ENCODE peak calls at places on chromosomes 7 and 10, in seven cellular contexts. U is aorta, R is suprapubic skin, T is tibial artery, V is tibial nerve, H is GM23338, O is A549. E is an unnamed sample.

GRCh38 chr7:30468041-30468440 is 10.5 kb downstream of the NOD1 start:
- DNase-seq in O (no peak), U (no peak), H (no peak), R (no peak), T (no peak), V (no peak), E (no peak)

GRCh38 chr10:44261710-44262455 is 123.0 kb downstream of the CXCL12 start:
- DNase-seq in H (no peak), R (no peak), U (peak; percentile 59), T (peak; percentile 77), V (no peak), O (no peak), E (no peak)

GRCh38 chr7:100929811-100930174 is 19.5 kb upstream of the MUC3A start:
- DNase-seq in V (no peak), R (no peak), H (no peak), O (no peak), U (no peak), T (no peak), E (no peak)

GRCh38 chr7:107998150-107998549 is 4.8 kb downstream of the LAMB1 start:
- DNase-seq in T (no peak), H (no peak), V (no peak), O (no peak), U (no peak), R (no peak), E (no peak)

GRCh38 chr10:24848169-24848688 is 104.2 kb downstream of the PRTFDC1 start:
- DNase-seq in O (no peak), H (no peak), T (no peak), R (no peak), U (no peak), V (no peak), E (no peak)

GRCh38 chr7:132575987-132576722 is at the start of gene PLXNA4:
- DNase-seq in T (no peak), O (no peak), R (no peak), H (peak; percentile 60), U (peak; percentile 52), V (no peak), E (no peak)

GRCh38 chr10:100518761-100519241 is 860 bp downstream of the SEC31B start:
- DNase-seq in V (peak; percentile 92), T (peak; percentile 71), R (no peak), H (peak; percentile 87), O (peak; percentile 57), U (peak; percentile 66), E (peak; percentile 47)

GRCh38 chr7:102300643-102301211 is 14.1 kb downstream of the SH2B2 start:
- DNase-seq in H (peak; percentile 94), T (no peak), O (no peak), R (no peak), V (no peak), U (no peak), E (no peak)

GRCh38 chr7:22866965-22867364 is 44.3 kb upstream of the TOMM7 start:
- DNase-seq in U (no peak), R (no peak), T (no peak), V (no peak), H (no peak), O (no peak), E (no peak)

GRCh38 chr10:86489071-86489810 is 32.4 kb downstream of the WAPL start:
- DNase-seq in V (no peak), O (no peak), R (no peak), U (no peak), H (no peak), T (no peak), E (no peak)

GRCh38 chr10:117346574-117346973 is 28.7 kb downstream of the PDZD8 start:
- DNase-seq in V (no peak), T (no peak), U (no peak), O (no peak), R (no peak), H (peak; percentile 96), E (no peak)

GRCh38 chr7:8278183-8278582 is 16.2 kb upstream of the ICA1 start:
- DNase-seq in O (no peak), H (no peak), T (no peak), U (no peak), R (no peak), V (no peak), E (no peak)

GRCh38 chr10:784377-784758 is 94.9 kb upstream of the DIP2C start:
- DNase-seq in U (no peak), R (peak; percentile 55), H (peak; percentile 66), O (no peak), V (no peak), T (no peak), E (no peak)

GRCh38 chr7:11648980-11649379 is 183.0 kb downstream of the THSD7A start:
- DNase-seq in U (no peak), H (no peak), R (no peak), V (no peak), T (no peak), O (no peak), E (no peak)

GRCh38 chr10:111323567-111323966 is 246.7 kb downstream of the ADRA2A start:
- DNase-seq in H (peak; percentile 41), O (peak; percentile 3), R (no peak), V (no peak), U (no peak), T (no peak), E (no peak)

GRCh38 chr7:44461387-44461786 is 29.1 kb downstream of the NUDCD3 start:
- DNase-seq in H (no peak), U (no peak), T (no peak), O (no peak), V (no peak), R (no peak), E (peak; percentile 15)

GRCh38 chr10:103072891-103073290 is 120.2 kb downstream of the NT5C2 start:
- DNase-seq in U (no peak), O (no peak), V (no peak), T (no peak), H (no peak), R (no peak), E (no peak)

GRCh38 chr7:87152897-87153641 is 816 bp downstream of the DMTF1 start:
- DNase-seq in U (peak; percentile 48), O (peak; percentile 7), T (peak; percentile 60), V (peak; percentile 39), R (peak; percentile 65), H (peak; percentile 28), E (peak; percentile 38)

GRCh38 chr7:132437730-132438129 is 138.5 kb downstream of the PLXNA4 start:
- DNase-seq in H (no peak), V (no peak), U (no peak), T (no peak), O (no peak), R (no peak), E (no peak)

GRCh38 chr7:68107968-68108367 is 1111.3 kb downstream of the TYW1 start:
- DNase-seq in V (no peak), H (no peak), U (no peak), O (no peak), R (no peak), T (no peak), E (no peak)

GRCh38 chr7:28228386-28228785 is 47.8 kb upstream of the JAZF1 start:
- DNase-seq in H (no peak), O (no peak), U (no peak), R (no peak), V (no peak), T (no peak), E (no peak)

GRCh38 chr10:78656815-78657621 is 411.7 kb upstream of the ZMIZ1 start:
- DNase-seq in V (no peak), H (peak; percentile 3), O (no peak), R (no peak), U (no peak), T (no peak), E (no peak)

GRCh38 chr7:68321076-68321639 is 1277.1 kb upstream of the AUTS2 start:
- DNase-seq in V (no peak), R (peak; percentile 59), H (no peak), O (peak; percentile 77), T (no peak), U (no peak), E (no peak)

GRCh38 chr7:105098863-105099515 is 85.0 kb downstream of the KMT2E start:
- DNase-seq in R (no peak), V (no peak), O (no peak), U (no peak), H (peak; percentile 7), T (no peak), E (no peak)

GRCh38 chr7:91264924-91265681 is 870 bp downstream of the FZD1 start:
- DNase-seq in T (peak; percentile 82), V (peak; percentile 17), O (peak; percentile 65), U (peak; percentile 74), H (peak; percentile 56), R (peak; percentile 76), E (no peak)
- H3K4me3 ChIP-seq in T (peak overlapping the region; percentile 95), V (peak overlapping the region; percentile 71), O (peak overlapping the region; percentile 91), U (peak overlapping the region; percentile 72), H (peak overlapping the region; percentile 77), R (peak overlapping the region; percentile 90), E (no peak overlapping the region)

DNA sequence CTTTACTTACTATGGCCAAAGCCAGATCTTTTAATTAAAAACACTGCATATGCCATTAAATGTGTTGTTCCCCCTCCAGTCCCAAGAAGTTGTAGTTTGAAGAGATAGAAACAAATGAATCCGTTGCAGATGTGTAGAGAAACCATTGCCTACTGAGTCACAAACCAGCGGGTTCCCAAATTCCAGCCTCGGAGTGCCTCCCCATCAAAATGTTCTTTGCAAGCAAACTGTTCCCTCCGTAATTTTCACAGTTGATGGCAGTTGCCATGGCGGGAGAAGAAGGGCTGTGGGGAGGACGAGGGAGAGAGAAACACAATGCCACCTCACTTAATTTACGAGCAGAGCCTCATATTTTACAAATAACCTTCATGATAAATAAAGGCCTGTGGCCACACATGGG is 1084.4 kb downstream of the KCNMA1 start:
- DNase-seq in U (no peak), H (no peak), R (no peak), O (no peak), T (no peak), V (no peak), E (no peak)
- H3K27ac ChIP-seq in U (no peak overlapping the region), H (no peak overlapping the region), R (peak overlapping the region; percentile 1), O (no peak overlapping the region), T (no peak overlapping the region), V (no peak overlapping the region), E (no peak overlapping the region)

DNA sequence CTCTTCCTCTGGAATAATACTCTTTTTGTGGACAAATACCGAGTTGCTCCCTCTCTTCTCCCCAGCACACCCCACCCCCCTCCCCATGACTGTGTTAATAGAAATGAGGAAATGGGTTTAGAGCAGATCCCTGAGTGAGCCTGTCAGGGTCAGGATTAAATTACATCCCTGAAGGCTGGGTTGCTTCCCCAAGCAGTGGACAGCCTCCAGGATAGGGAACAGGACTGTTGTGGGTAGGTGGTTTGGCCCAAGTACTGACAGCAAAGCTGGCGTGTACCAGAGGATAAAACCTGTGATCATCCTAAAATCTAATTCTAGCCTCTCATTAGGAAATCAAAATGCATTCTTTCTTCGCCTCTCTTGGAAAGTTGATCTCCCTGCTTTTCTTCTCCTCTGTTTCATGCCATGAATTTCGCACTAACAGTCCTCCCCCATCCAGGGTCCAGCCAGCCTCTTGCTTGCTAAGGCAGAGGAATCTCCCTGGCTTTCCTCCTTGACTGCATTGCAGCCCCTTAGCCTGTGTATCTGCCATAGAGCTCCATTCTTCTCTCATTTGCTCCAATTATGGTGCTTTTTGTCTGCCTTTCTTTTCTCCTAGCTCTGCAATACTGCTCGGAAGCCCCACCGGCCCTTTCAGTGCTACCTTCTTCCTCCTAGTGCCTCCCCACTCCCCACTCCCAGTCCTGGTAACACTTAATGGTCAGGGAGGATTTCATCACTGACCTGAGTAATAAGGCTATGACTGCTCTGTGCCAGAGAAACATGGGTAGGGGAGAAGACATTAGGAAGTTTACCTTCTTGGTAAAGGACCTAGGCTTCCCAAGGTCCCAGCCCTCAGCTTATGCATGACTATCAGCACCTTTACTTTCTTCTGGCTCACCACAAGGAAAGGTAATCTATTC is 8.4 kb downstream of the LRRC4 start:
- DNase-seq in U (no peak), T (no peak), H (no peak), O (peak; percentile 16), V (no peak), R (no peak), E (no peak)
- H3K4me1 ChIP-seq in U (no peaks in the 10 kb centered on the region), T (no peaks in the 10 kb centered on the region), H (peaks cover 52% of the 10 kb centered on the region), O (peaks cover 54% of the 10 kb centered on the region), V (peaks cover 13% of the 10 kb centered on the region), R (peaks cover 9% of the 10 kb centered on the region), E (no peaks in the 10 kb centered on the region)

GRCh38 chr7:150996289-150997074 is 5.7 kb downstream of the NOS3 start:
- DNase-seq in O (no peak), U (no peak), T (no peak), V (no peak), R (no peak), H (peak; percentile 49), E (no peak)
- H3K4me3 ChIP-seq in O (no peak overlapping the region), U (no peak overlapping the region), T (no peak overlapping the region), V (no peak overlapping the region), R (no peak overlapping the region), H (no peak overlapping the region), E (no peak overlapping the region)